ENCODE peak calls at places on chromosomes 2 and 18, in seven cellular contexts. One of them, this sample, is unnamed.

GRCh38 chr2:116153729-116154128 is 1660.8 kb upstream of the DDX18 start:
- DNase-seq in anterior cingulate cortex: no peak
- DNase-seq in heart right ventricle: no peak
- DNase-seq in memory B cell: no peak
- DNase-seq in left lobe of liver: no peak
- DNase-seq in lower lobe of right lung: no peak
- DNase-seq in 8988T: no peak
- DNase-seq in this sample: no peak

GRCh38 chr2:65349863-65350262 is 82.5 kb downstream of the SPRED2 start:
- DNase-seq in left lobe of liver: no peak
- DNase-seq in memory B cell: no peak
- DNase-seq in 8988T: no peak
- DNase-seq in lower lobe of right lung: peak
- DNase-seq in heart right ventricle: peak
- DNase-seq in anterior cingulate cortex: no peak
- DNase-seq in this sample: peak

GRCh38 chr2:25362564-25363145 is 20.9 kb upstream of the DNMT3A start:
- DNase-seq in left lobe of liver: no peak
- DNase-seq in heart right ventricle: peak
- DNase-seq in 8988T: no peak
- DNase-seq in memory B cell: peak
- DNase-seq in lower lobe of right lung: peak
- DNase-seq in anterior cingulate cortex: no peak
- DNase-seq in this sample: no peak

GRCh38 chr2:28606986-28607441 is 111.2 kb downstream of the PLB1 start:
- DNase-seq in lower lobe of right lung: no peak
- DNase-seq in anterior cingulate cortex: no peak
- DNase-seq in left lobe of liver: no peak
- DNase-seq in memory B cell: no peak
- DNase-seq in heart right ventricle: no peak
- DNase-seq in 8988T: peak
- DNase-seq in this sample: peak

GRCh38 chr2:239302808-239303557 is 97.8 kb downstream of the HDAC4 start:
- DNase-seq in left lobe of liver: no peak
- DNase-seq in anterior cingulate cortex: no peak
- DNase-seq in heart right ventricle: no peak
- DNase-seq in lower lobe of right lung: peak
- DNase-seq in 8988T: no peak
- DNase-seq in memory B cell: peak
- DNase-seq in this sample: no peak

GRCh38 chr2:16189851-16190160 is 249.5 kb downstream of the MYCN start:
- DNase-seq in left lobe of liver: no peak
- DNase-seq in anterior cingulate cortex: no peak
- DNase-seq in heart right ventricle: no peak
- DNase-seq in memory B cell: no peak
- DNase-seq in lower lobe of right lung: no peak
- DNase-seq in 8988T: no peak
- DNase-seq in this sample: no peak

GRCh38 chr2:44360749-44361329 is 455 bp downstream of the PREPL start:
- DNase-seq in left lobe of liver: no peak
- DNase-seq in 8988T: no peak
- DNase-seq in lower lobe of right lung: no peak
- DNase-seq in memory B cell: no peak
- DNase-seq in heart right ventricle: no peak
- DNase-seq in anterior cingulate cortex: no peak
- DNase-seq in this sample: peak

GRCh38 chr2:204538179-204539009 is 6.9 kb upstream of the PARD3B start:
- DNase-seq in heart right ventricle: no peak
- DNase-seq in lower lobe of right lung: no peak
- DNase-seq in 8988T: no peak
- DNase-seq in left lobe of liver: no peak
- DNase-seq in anterior cingulate cortex: no peak
- DNase-seq in memory B cell: no peak
- DNase-seq in this sample: peak

GRCh38 chr2:39431592-39432316 is 5.3 kb downstream of the MAP4K3 start:
- DNase-seq in lower lobe of right lung: no peak
- DNase-seq in 8988T: no peak
- DNase-seq in heart right ventricle: no peak
- DNase-seq in anterior cingulate cortex: no peak
- DNase-seq in left lobe of liver: no peak
- DNase-seq in memory B cell: no peak
- DNase-seq in this sample: peak

GRCh38 chr2:25312958-25313710 is 28.6 kb downstream of the DNMT3A start:
- DNase-seq in 8988T: no peak
- DNase-seq in memory B cell: no peak
- DNase-seq in heart right ventricle: no peak
- DNase-seq in lower lobe of right lung: no peak
- DNase-seq in anterior cingulate cortex: no peak
- DNase-seq in left lobe of liver: no peak
- DNase-seq in this sample: no peak

GRCh38 chr18:44715245-44715644 is 34.6 kb downstream of the SETBP1 start:
- DNase-seq in 8988T: no peak
- DNase-seq in memory B cell: no peak
- DNase-seq in lower lobe of right lung: no peak
- DNase-seq in left lobe of liver: no peak
- DNase-seq in anterior cingulate cortex: no peak
- DNase-seq in heart right ventricle: no peak
- DNase-seq in this sample: peak

GRCh38 chr2:230319211-230319862 is 7.7 kb upstream of the SP140L start:
- DNase-seq in 8988T: no peak
- DNase-seq in lower lobe of right lung: no peak
- DNase-seq in memory B cell: peak
- DNase-seq in left lobe of liver: no peak
- DNase-seq in anterior cingulate cortex: no peak
- DNase-seq in heart right ventricle: no peak
- DNase-seq in this sample: no peak

GRCh38 chr2:97751752-97752151 is 38.4 kb downstream of the ZAP70 start:
- DNase-seq in heart right ventricle: no peak
- DNase-seq in memory B cell: no peak
- DNase-seq in anterior cingulate cortex: no peak
- DNase-seq in left lobe of liver: no peak
- DNase-seq in 8988T: no peak
- DNase-seq in lower lobe of right lung: no peak
- DNase-seq in this sample: peak

GRCh38 chr2:8565399-8566154 is 116.3 kb upstream of the ID2 start:
- DNase-seq in heart right ventricle: no peak
- DNase-seq in left lobe of liver: peak
- DNase-seq in anterior cingulate cortex: no peak
- DNase-seq in lower lobe of right lung: no peak
- DNase-seq in 8988T: no peak
- DNase-seq in memory B cell: no peak
- DNase-seq in this sample: no peak

GRCh38 chr2:218727502-218728165 is 17.0 kb downstream of the TTLL4 start:
- DNase-seq in heart right ventricle: no peak
- DNase-seq in left lobe of liver: no peak
- DNase-seq in lower lobe of right lung: no peak
- DNase-seq in anterior cingulate cortex: no peak
- DNase-seq in memory B cell: no peak
- DNase-seq in 8988T: no peak
- DNase-seq in this sample: peak

GRCh38 chr2:48677450-48677849 is 59.8 kb downstream of the GTF2A1L start:
- DNase-seq in heart right ventricle: no peak
- DNase-seq in 8988T: no peak
- DNase-seq in anterior cingulate cortex: no peak
- DNase-seq in lower lobe of right lung: no peak
- DNase-seq in memory B cell: no peak
- DNase-seq in left lobe of liver: no peak
- DNase-seq in this sample: no peak

GRCh38 chr2:224023188-224023587 is 15.9 kb downstream of the SERPINE2 start:
- DNase-seq in heart right ventricle: no peak
- DNase-seq in 8988T: no peak
- DNase-seq in anterior cingulate cortex: no peak
- DNase-seq in lower lobe of right lung: no peak
- DNase-seq in memory B cell: no peak
- DNase-seq in left lobe of liver: no peak
- DNase-seq in this sample: peak

GRCh38 chr2:12918841-12919445 is 202.2 kb downstream of the TRIB2 start:
- DNase-seq in heart right ventricle: peak
- DNase-seq in 8988T: no peak
- DNase-seq in left lobe of liver: no peak
- DNase-seq in anterior cingulate cortex: no peak
- DNase-seq in lower lobe of right lung: peak
- DNase-seq in memory B cell: no peak
- DNase-seq in this sample: peak

GRCh38 chr2:56681659-56682396 is 498.0 kb downstream of the CCDC85A start:
- DNase-seq in lower lobe of right lung: no peak
- DNase-seq in 8988T: no peak
- DNase-seq in memory B cell: no peak
- DNase-seq in heart right ventricle: no peak
- DNase-seq in left lobe of liver: no peak
- DNase-seq in anterior cingulate cortex: no peak
- DNase-seq in this sample: peak